ENCODE peak calls at places on chromosome 2, in four cellular contexts. I is A549, T is colonic mucosa, B is ovary. Y is an unnamed sample. For H3K9me3, the result is how much of the 10 kb centered on the place peaks cover.

GRCh38 chr2:206163251-206163880 is 3.7 kb downstream of the EEF1B2 start:
- DNase-seq in T (no peak), B (no peak), I (no peak), Y (no peak)

GRCh38 chr2:98560256-98560771 is 48.0 kb downstream of the COA5 start:
- DNase-seq in I (peak), T (no peak), B (no peak), Y (no peak)

GRCh38 chr2:112253261-112253807 is 1.5 kb downstream of the ZC3H8 start:
- DNase-seq in I (no peak), B (no peak), T (no peak), Y (no peak)

GRCh38 chr2:178163395-178163794 is 30.9 kb upstream of the OSBPL6 start:
- DNase-seq in B (no peak), I (no peak), T (no peak), Y (no peak)

GRCh38 chr2:31429759-31430438 is 15.4 kb upstream of the XDH start:
- DNase-seq in T (no peak), B (no peak), I (peak), Y (no peak)

GRCh38 chr2:16641509-16641908 is 24.1 kb downstream of the CYRIA start:
- DNase-seq in B (no peak), I (no peak), T (no peak), Y (no peak)

GRCh38 chr2:31762085-31762484 is 181.3 kb upstream of the SRD5A2 start:
- DNase-seq in T (no peak), I (no peak), B (no peak), Y (no peak)

GRCh38 chr2:46032161-46032813 is 264.9 kb upstream of the EPAS1 start:
- DNase-seq in T (no peak), I (peak), B (no peak), Y (no peak)

GRCh38 chr2:206250041-206250897 is 24.2 kb upstream of the ZDBF2 start:
- DNase-seq in B (no peak), T (peak), I (peak), Y (no peak)

GRCh38 chr2:117801826-117802225 is 12.7 kb upstream of the DDX18 start:
- DNase-seq in T (no peak), I (no peak), B (no peak), Y (no peak)

GRCh38 chr2:109435866-109436634 is 177.7 kb downstream of the SEPTIN10 start:
- DNase-seq in B (peak), T (no peak), I (no peak), Y (peak)

GRCh38 chr2:11498543-11499034 is 32.6 kb upstream of the E2F6 start:
- DNase-seq in I (no peak), B (peak), T (peak), Y (peak)

GRCh38 chr2:158973511-158973956 is 5.1 kb downstream of the TANC1 start:
- DNase-seq in I (no peak), B (no peak), T (no peak), Y (no peak)

DNA sequence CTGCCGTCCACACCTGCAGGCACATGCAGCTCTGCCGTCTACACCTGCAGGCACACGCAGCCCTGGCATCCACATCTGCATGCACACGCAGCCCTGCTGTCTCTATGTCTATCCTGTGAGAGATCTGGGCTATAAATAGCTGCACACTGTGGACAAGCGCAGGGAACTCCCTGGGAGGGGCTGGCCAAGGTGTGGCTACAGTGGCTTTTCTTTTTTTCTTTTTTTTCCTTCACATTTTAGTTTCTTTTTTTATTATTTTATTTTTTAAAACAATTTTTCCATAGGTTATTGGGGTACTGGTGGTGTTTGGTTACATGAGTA is 42.0 kb downstream of the TMEM182 start:
- DNase-seq in T (no peak), I (no peak), B (no peak), Y (peak)
- H3K9me3 ChIP-seq in T (under half), I (under half), B (under half), Y (under half)

GRCh38 chr2:37343537-37344434 is 644 bp upstream of the QPCT start:
- DNase-seq in T (no peak), B (no peak), I (peak), Y (no peak)
- H3K4me3 ChIP-seq in T (peak), B (peak), I (peak), Y (peak)

GRCh38 chr2:100713106-100713505 is 106.8 kb upstream of the NPAS2 start:
- DNase-seq in I (no peak), T (no peak), B (no peak), Y (no peak)

GRCh38 chr2:100722125-100722524 is 97.8 kb upstream of the NPAS2 start:
- DNase-seq in B (no peak), I (no peak), T (no peak), Y (no peak)

GRCh38 chr2:100721693-100722092 is 98.2 kb upstream of the NPAS2 start:
- DNase-seq in B (no peak), T (no peak), I (no peak), Y (no peak)

GRCh38 chr2:100718065-100718570 is 101.8 kb upstream of the NPAS2 start:
- DNase-seq in I (no peak), T (no peak), B (no peak), Y (no peak)
- TF ChIP-seq CTCF in I (no peak), T (no peak), B (no peak), Y (no peak)

GRCh38 chr2:95032868-95033603 is 7.5 kb downstream of the MAL start:
- DNase-seq in I (no peak), B (no peak), T (no peak), Y (no peak)
- H3K9me3 ChIP-seq in I (under half), B (under half), T (under half), Y (under half)

GRCh38 chr2:25341031-25341727 is 546 bp downstream of the DNMT3A start:
- DNase-seq in B (peak), T (no peak), I (no peak), Y (no peak)
- H3K4me3 ChIP-seq in B (peak), T (peak), I (peak), Y (peak)

GRCh38 chr2:62197017-62197586 is 1.2 kb downstream of the B3GNT2 start:
- DNase-seq in B (no peak), T (peak), I (no peak), Y (no peak)

GRCh38 chr2:62198237-62198633 is 2.3 kb downstream of the B3GNT2 start:
- DNase-seq in B (no peak), T (no peak), I (no peak), Y (no peak)

GRCh38 chr2:62199392-62200125 is 3.6 kb downstream of the B3GNT2 start:
- DNase-seq in B (no peak), T (no peak), I (no peak), Y (no peak)

GRCh38 chr2:62196278-62196901 is 475 bp downstream of the B3GNT2 start:
- DNase-seq in T (peak), I (peak), B (peak), Y (no peak)

DNA sequence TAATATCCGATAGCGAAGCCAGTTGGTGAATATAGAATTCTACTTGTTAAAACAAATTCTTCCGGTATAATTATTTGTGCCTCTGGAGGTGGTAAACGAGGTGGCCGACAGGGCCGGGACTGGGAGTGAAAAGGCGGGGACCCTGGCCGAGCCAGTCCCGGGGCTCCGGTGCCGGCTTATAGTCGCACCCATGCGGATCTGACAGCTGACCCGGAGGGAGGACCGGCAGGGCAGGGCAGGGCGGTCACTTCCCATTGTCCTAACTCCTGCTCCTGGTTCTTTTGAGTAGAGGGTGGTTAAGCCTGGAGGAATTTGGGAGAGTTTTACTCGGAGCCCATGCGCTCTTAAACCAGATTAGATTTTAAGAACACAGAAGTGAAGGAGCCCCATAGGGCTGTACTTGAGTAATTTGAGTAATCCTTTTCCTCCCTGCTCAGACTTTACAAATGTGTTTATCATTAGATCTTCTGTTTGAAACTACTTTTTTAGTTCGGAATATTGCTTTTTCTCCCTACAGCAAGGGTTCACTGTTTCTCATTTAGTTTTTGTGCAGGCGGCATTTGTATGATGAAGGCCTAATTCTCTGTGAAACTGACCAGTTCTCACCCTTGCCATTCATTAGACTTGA is 1.8 kb downstream of the B3GNT2 start:
- DNase-seq in I (no peak), T (peak), B (peak), Y (no peak)
- TF ChIP-seq CTCF in I (no peak), T (no peak), B (no peak), Y (no peak)

DNA sequence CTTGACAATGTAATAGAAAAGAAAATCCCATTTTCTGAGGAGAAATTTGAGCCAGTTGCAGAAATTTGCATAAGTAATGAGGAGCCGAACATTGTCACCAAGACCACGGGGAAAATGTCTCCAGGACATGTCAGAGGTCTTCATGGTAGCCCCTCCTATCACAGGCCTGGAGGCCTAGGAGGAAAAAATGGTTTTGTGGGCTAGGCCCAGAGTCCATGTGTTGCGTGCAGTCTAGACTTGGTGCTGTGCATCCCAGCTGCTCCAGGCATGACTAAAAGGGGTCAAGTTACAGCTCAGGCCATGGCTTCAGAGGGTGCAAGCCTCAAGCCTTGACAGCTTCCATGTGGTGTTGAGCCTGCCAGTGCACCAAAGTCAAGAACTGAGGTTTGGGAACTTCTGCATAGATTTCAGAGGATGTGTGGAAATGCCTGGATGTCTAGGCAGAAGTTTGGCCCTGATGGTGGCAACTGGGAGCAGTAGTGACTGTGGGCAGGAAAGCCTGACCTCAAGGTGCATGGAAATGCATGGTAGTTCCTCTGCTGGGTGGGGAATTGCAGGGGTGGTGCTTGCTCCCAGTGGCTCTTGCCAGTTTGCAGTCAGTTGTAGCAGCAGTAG is 41.9 kb upstream of the CCDC195 start:
- DNase-seq in I (peak), T (no peak), B (no peak), Y (no peak)
- H3K9me3 ChIP-seq in I (under half), T (under half), B (under half), Y (under half)

Y was measured in gastrocnemius medialis.